ENCODE peak calls at places on chromosomes 11 and 22, in six cellular contexts. T is hippocampal formation; N is HT-29; M is astrocyte of the spinal cord; E is GM18507; O is CD8-positive, alpha-beta T cell. K is an unnamed sample.

GRCh38 chr11:64859542-64860414 is 15.3 kb upstream of the CDC42BPG start:
- DNase-seq in O (no peak), T (no peak), E (peak), N (no peak), M (no peak), K (no peak)

GRCh38 chr11:7143908-7144307 is 55.1 kb downstream of the RBMXL2 start:
- DNase-seq in O (no peak), T (no peak), M (peak), N (peak), E (no peak), K (peak)

GRCh38 chr22:40421941-40422340 is 51.5 kb downstream of the SGSM3 start:
- DNase-seq in N (no peak), T (no peak), O (no peak), M (no peak), E (no peak), K (no peak)

GRCh38 chr11:125036933-125037332 is 26.2 kb upstream of the SLC37A2 start:
- DNase-seq in M (peak), N (no peak), O (no peak), E (no peak), T (no peak), K (peak)

GRCh38 chr11:9320047-9320446 is 5.7 kb upstream of the TMEM41B start:
- DNase-seq in O (no peak), N (no peak), T (no peak), M (no peak), E (no peak), K (no peak)

GRCh38 chr22:36397081-36397766 is 9.5 kb upstream of the MYH9 start:
- DNase-seq in T (no peak), E (no peak), N (no peak), M (no peak), O (no peak), K (peak)

GRCh38 chr11:70055444-70055843 is 22.7 kb upstream of the ANO1 start:
- DNase-seq in E (no peak), T (no peak), O (no peak), N (no peak), M (no peak), K (no peak)

GRCh38 chr11:85821636-85822035 is 10.7 kb upstream of the SYTL2 start:
- DNase-seq in O (no peak), M (peak), E (no peak), N (peak), T (no peak), K (peak)

GRCh38 chr11:47270331-47271271 is 668 bp downstream of the MADD start:
- DNase-seq in N (peak), O (peak), E (no peak), M (peak), T (no peak), K (peak)

GRCh38 chr11:19642185-19642591 is 70.4 kb upstream of the NAV2 start:
- DNase-seq in O (no peak), T (no peak), M (no peak), E (no peak), N (no peak), K (no peak)

GRCh38 chr22:38221908-38222796 is 20.4 kb downstream of the MAFF start:
- DNase-seq in O (no peak), N (no peak), E (no peak), T (no peak), M (no peak), K (no peak)

GRCh38 chr22:48500481-48501230 is 1327.0 kb downstream of the BRD1 start:
- DNase-seq in E (no peak), O (no peak), N (no peak), T (no peak), M (peak), K (peak)

GRCh38 chr11:134063096-134063495 is 5.8 kb upstream of the JAM3 start:
- DNase-seq in M (no peak), T (no peak), N (no peak), O (no peak), E (no peak), K (no peak)

GRCh38 chr11:9574806-9575530 is 1.5 kb downstream of the WEE1 start:
- DNase-seq in E (no peak), N (peak), T (no peak), M (peak), O (no peak), K (peak)

GRCh38 chr11:84290647-84291046 is 1004.5 kb upstream of the CCDC90B start:
- DNase-seq in O (no peak), E (no peak), M (peak), N (no peak), T (no peak), K (peak)

GRCh38 chr11:95108671-95109551 is 19.3 kb downstream of the ENDOD1 start:
- DNase-seq in O (no peak), N (no peak), E (no peak), T (no peak), M (peak), K (no peak)

GRCh38 chr11:113400631-113401230 is 13.2 kb downstream of the ANKK1 start:
- DNase-seq in O (no peak), T (no peak), E (no peak), N (no peak), M (no peak), K (no peak)

GRCh38 chr11:97761175-97761574 is 1259.6 kb upstream of the CNTN5 start:
- DNase-seq in O (no peak), T (no peak), M (no peak), N (no peak), E (no peak), K (no peak)

GRCh38 chr11:25776238-25776637 is 555.7 kb upstream of the ANO3 start:
- DNase-seq in N (no peak), M (no peak), E (no peak), O (no peak), T (no peak), K (no peak)

GRCh38 chr22:28229566-28230483 is 310.8 kb upstream of the PITPNB start:
- DNase-seq in O (no peak), N (no peak), M (peak), E (no peak), T (no peak), K (peak)

GRCh38 chr11:34792814-34793241 is 123.4 kb downstream of the APIP start:
- DNase-seq in N (no peak), E (no peak), O (no peak), M (no peak), T (peak), K (peak)

GRCh38 chr11:11230802-11231562 is 122.1 kb downstream of the CSNK2A3 start:
- DNase-seq in O (no peak), N (peak), T (no peak), E (no peak), M (no peak), K (no peak)

GRCh38 chr22:21849489-21849888 is 18.0 kb downstream of the MAPK1 start:
- DNase-seq in E (no peak), N (no peak), O (no peak), M (no peak), T (no peak), K (peak)

GRCh38 chr11:72684236-72684912 is 10.2 kb upstream of the PDE2A start:
- DNase-seq in M (peak), T (no peak), E (peak), N (peak), O (peak), K (peak)

K was measured in astrocyte of the hippocampus.